ENCODE peak calls at places on chromosomes 5 and 9, in six cellular contexts. U, K, L, D, A and Y are unnamed samples.
A peak's percentile ranks its signal among the peaks of the same experiment; 100 is the strongest.

GRCh38 chr9:113603773-113604172 is 140.2 kb downstream of the RGS3 start:
- DNase-seq in U (no peak), K (no peak), L (no peak), D (no peak), A (no peak), Y (no peak)

GRCh38 chr5:179754024-179754423 is 21.4 kb downstream of the MAML1 start:
- DNase-seq in U (no peak), K (no peak), L (no peak), D (no peak), A (no peak), Y (no peak)

GRCh38 chr5:105088961-105089360 is 1526.4 kb upstream of the NUDT12 start:
- DNase-seq in U (no peak), K (no peak), L (no peak), D (no peak), A (no peak), Y (no peak)

GRCh38 chr5:5347442-5347841 is 75.0 kb upstream of the ICE1 start:
- DNase-seq in U (no peak), K (no peak), L (peak; percentile 6), D (no peak), A (no peak), Y (no peak)

GRCh38 chr5:173626501-173626812 is 10.0 kb upstream of the BOD1 start:
- DNase-seq in U (no peak), K (no peak), L (no peak), D (no peak), A (no peak), Y (peak; percentile 75)

GRCh38 chr5:81756016-81756415 is 5.1 kb upstream of the SSBP2 start:
- DNase-seq in U (no peak), K (no peak), L (no peak), D (no peak), A (no peak), Y (no peak)

GRCh38 chr9:36165766-36166149 is 3.4 kb upstream of the CCIN start:
- DNase-seq in U (no peak), K (peak; percentile 45), L (no peak), D (no peak), A (no peak), Y (no peak)

GRCh38 chr5:1268666-1269065 is 26.2 kb downstream of the TERT start:
- DNase-seq in U (no peak), K (no peak), L (peak; percentile 23), D (no peak), A (no peak), Y (no peak)

GRCh38 chr5:174535691-174536090 is 188.7 kb upstream of the MSX2 start:
- DNase-seq in U (no peak), K (peak; percentile 78), L (no peak), D (no peak), A (no peak), Y (no peak)

GRCh38 chr5:145983461-145983860 is 47.1 kb downstream of the SH3RF2 start:
- DNase-seq in U (no peak), K (no peak), L (no peak), D (no peak), A (no peak), Y (no peak)

GRCh38 chr5:53362521-53362941 is 117.9 kb upstream of the FST start:
- DNase-seq in U (no peak), K (peak; percentile 97), L (no peak), D (no peak), A (no peak), Y (no peak)

GRCh38 chr9:98380065-98380681 is 124.7 kb upstream of the TBC1D2 start:
- DNase-seq in U (no peak), K (peak; percentile 11), L (peak; percentile 58), D (no peak), A (no peak), Y (no peak)

GRCh38 chr9:3992924-3993323 is 306.9 kb downstream of the GLIS3 start:
- DNase-seq in U (no peak), K (no peak), L (peak; percentile 36), D (no peak), A (no peak), Y (no peak)

GRCh38 chr9:115944166-115944948 is 209.2 kb upstream of the PAPPA start:
- DNase-seq in U (peak; percentile 82), K (no peak), L (peak; percentile 13), D (peak; percentile 45), A (peak; percentile 51), Y (no peak)

GRCh38 chr9:27569406-27569805 is 3.9 kb downstream of the C9orf72 start:
- DNase-seq in U (no peak), K (peak; percentile 84), L (no peak), D (no peak), A (no peak), Y (no peak)

GRCh38 chr9:13082796-13083195 is 196.7 kb downstream of the MPDZ start:
- DNase-seq in U (no peak), K (peak; percentile 92), L (no peak), D (no peak), A (no peak), Y (no peak)

GRCh38 chr5:124655943-124656459 is 90.4 kb downstream of the ZNF608 start:
- DNase-seq in U (no peak), K (peak; percentile 87), L (peak; percentile 42), D (peak; percentile 70), A (no peak), Y (no peak)

GRCh38 chr9:2787065-2787464 is 56.8 kb downstream of the PUM3 start:
- DNase-seq in U (no peak), K (peak; percentile 4), L (no peak), D (no peak), A (no peak), Y (no peak)

GRCh38 chr9:14618851-14619250 is 74.4 kb downstream of the ZDHHC21 start:
- DNase-seq in U (no peak), K (no peak), L (no peak), D (no peak), A (no peak), Y (no peak)

GRCh38 chr5:31638286-31638685 is 645 bp upstream of the PDZD2 start:
- DNase-seq in U (peak; percentile 31), K (no peak), L (no peak), D (no peak), A (no peak), Y (no peak)

GRCh38 chr9:121359358-121360294 is 10.4 kb downstream of the STOM start:
- DNase-seq in U (no peak), K (no peak), L (peak; percentile 25), D (no peak), A (no peak), Y (no peak)

GRCh38 chr5:77876862-77877502 is 100.8 kb upstream of the TBCA start:
- DNase-seq in U (no peak), K (no peak), L (no peak), D (no peak), A (no peak), Y (no peak)

GRCh38 chr9:109498195-109499060 is at the start of gene PTPN3:
- DNase-seq in U (peak; percentile 21), K (peak; percentile 34), L (no peak), D (peak; percentile 40), A (no peak), Y (no peak)

GRCh38 chr5:97071101-97071500 is 71.3 kb downstream of the LIX1 start:
- DNase-seq in U (no peak), K (peak; percentile 70), L (no peak), D (no peak), A (no peak), Y (no peak)

GRCh38 chr9:122406264-122406890 is 35.6 kb downstream of the PTGS1 start:
- DNase-seq in U (no peak), K (no peak), L (no peak), D (no peak), A (no peak), Y (no peak)

GRCh38 chr5:175894805-175895204 is 23.4 kb downstream of the CPLX2 start:
- DNase-seq in U (no peak), K (no peak), L (no peak), D (no peak), A (no peak), Y (no peak)

GRCh38 chr5:158435161-158435616 is 576.2 kb upstream of the CLINT1 start:
- DNase-seq in U (no peak), K (no peak), L (peak; percentile 18), D (no peak), A (no peak), Y (no peak)

GRCh38 chr5:139377226-139377625 is 5.9 kb downstream of the SLC23A1 start:
- DNase-seq in U (no peak), K (no peak), L (no peak), D (no peak), A (no peak), Y (no peak)

GRCh38 chr5:154236459-154237375 is 46.2 kb downstream of the GALNT10 start:
- DNase-seq in U (no peak), K (peak; percentile 5), L (peak; percentile 32), D (no peak), A (no peak), Y (no peak)

GRCh38 chr5:67014957-67015400 is 181.6 kb downstream of the CD180 start:
- DNase-seq in U (no peak), K (peak; percentile 26), L (no peak), D (peak; percentile 56), A (no peak), Y (no peak)
- H3K4me3 ChIP-seq in U (peak overlapping the region; percentile 59), K (peak overlapping the region; percentile 60), L (no peak overlapping the region), D (peak overlapping the region; percentile 38), A (peak overlapping the region; percentile 41), Y (no peak overlapping the region)

GRCh38 chr5:34959323-34959722 is 30.0 kb downstream of the DNAJC21 start:
- DNase-seq in U (no peak), K (peak; percentile 75), L (peak; percentile 85), D (no peak), A (no peak), Y (no peak)

GRCh38 chr5:34957299-34957698 is 27.9 kb downstream of the DNAJC21 start:
- DNase-seq in U (no peak), K (no peak), L (no peak), D (no peak), A (no peak), Y (no peak)

GRCh38 chr5:34957857-34958690 is 28.7 kb downstream of the DNAJC21 start:
- DNase-seq in U (no peak), K (peak; percentile 56), L (peak; percentile 40), D (no peak), A (no peak), Y (no peak)
- TF ChIP-seq CTCF in U (peak; percentile 38), K (peak; percentile 77), L (peak; percentile 52), D (peak; percentile 29), A (no peak), Y (peak; percentile 33)

GRCh38 chr5:36150676-36151433 is 832 bp downstream of the LMBRD2 start:
- DNase-seq in U (peak; percentile 26), K (peak; percentile 66), L (peak; percentile 73), D (peak; percentile 36), A (no peak), Y (peak; percentile 54)
- H3K4me3 ChIP-seq in U (peak overlapping the region; percentile 85), K (peak overlapping the region; percentile 84), L (peak overlapping the region; percentile 84), D (peak overlapping the region; percentile 86), A (peak overlapping the region; percentile 83), Y (peak overlapping the region; percentile 98)

DNA sequence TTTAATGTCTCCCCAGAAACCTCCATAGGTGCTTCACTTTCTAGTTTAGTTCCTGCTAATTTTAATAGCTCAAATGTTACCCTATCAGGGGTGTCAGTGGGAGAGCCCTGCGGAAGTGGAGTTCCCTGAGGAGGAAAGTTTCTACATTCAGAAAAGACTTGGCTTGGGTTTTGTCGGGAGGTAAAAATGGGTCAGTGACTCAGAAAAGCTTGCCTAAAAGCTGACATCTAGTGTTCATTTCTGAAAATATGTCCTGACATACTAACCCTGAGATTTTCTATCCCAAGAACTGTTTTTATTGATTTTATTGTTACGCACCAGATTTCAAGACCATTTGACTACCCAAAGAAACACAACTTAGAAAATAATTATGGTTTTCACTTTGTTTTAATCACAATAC is 40.9 kb upstream of the GLDC start:
- DNase-seq in U (no peak), K (peak; percentile 40), L (peak; percentile 64), D (no peak), A (no peak), Y (no peak)
- TF ChIP-seq CTCF in U (peak; percentile 26), K (peak; percentile 50), L (peak; percentile 29), D (no peak), A (no peak), Y (peak; percentile 26)